ENCODE peak calls at places on chromosomes 1 and 21, in nine cellular contexts. A is D341Med, K is heart left ventricle, S is NCI-H226, P is T follicular helper cell, V is aorta, Z is nephron progenitor cell, T is hippocampal formation, N is left lobe of liver. Y is an unnamed sample.

GRCh38 chr1:218658294-218658693 is 313.2 kb downstream of the TGFB2 start:
- DNase-seq in T (no peak), S (peak), N (no peak), K (no peak), A (no peak), Z (no peak), P (no peak), V (no peak), Y (no peak)

GRCh38 chr1:169451425-169451824 is 24.2 kb upstream of the CCDC181 start:
- DNase-seq in S (no peak), N (no peak), P (no peak), V (no peak), K (no peak), A (no peak), T (no peak), Z (no peak), Y (no peak)

GRCh38 chr1:200301152-200301551 is 108.7 kb downstream of the ZNF281 start:
- DNase-seq in A (no peak), K (no peak), S (no peak), V (no peak), N (no peak), Z (no peak), T (no peak), P (no peak), Y (no peak)

GRCh38 chr1:95013948-95014574 is 58.7 kb downstream of the ALG14 start:
- DNase-seq in A (no peak), K (no peak), T (no peak), N (no peak), Z (no peak), V (no peak), P (no peak), S (no peak), Y (no peak)

GRCh38 chr1:29828526-29829447 is 592.5 kb downstream of the PTPRU start:
- DNase-seq in N (peak), T (no peak), Z (no peak), V (no peak), S (no peak), K (no peak), A (peak), P (no peak), Y (no peak)

GRCh38 chr1:61140778-61141177 is 58.4 kb downstream of the NFIA start:
- DNase-seq in T (no peak), V (no peak), P (no peak), Z (no peak), A (no peak), N (no peak), S (no peak), K (no peak), Y (no peak)

GRCh38 chr1:92965003-92965402 is 3.7 kb upstream of the DIPK1A start:
- DNase-seq in V (no peak), S (no peak), Z (no peak), T (no peak), K (no peak), P (peak), N (no peak), A (no peak), Y (no peak)

GRCh38 chr21:42198949-42199348 is 20.0 kb upstream of the ABCG1 start:
- DNase-seq in Z (no peak), S (no peak), K (no peak), N (peak), P (no peak), V (no peak), T (no peak), A (no peak), Y (no peak)

GRCh38 chr1:162951553-162952315 is 90.8 kb upstream of the CCDC190 start:
- DNase-seq in V (no peak), N (no peak), A (no peak), S (no peak), Z (no peak), P (no peak), T (no peak), K (no peak), Y (no peak)

GRCh38 chr1:220894025-220894923 is 15.0 kb downstream of the HLX start:
- DNase-seq in A (peak), T (no peak), S (no peak), P (no peak), V (no peak), N (no peak), K (peak), Z (peak), Y (peak)

GRCh38 chr1:77282866-77283539 is 1.2 kb downstream of the AK5 start:
- DNase-seq in Z (no peak), T (no peak), A (no peak), S (no peak), P (no peak), K (peak), N (no peak), V (no peak), Y (no peak)

GRCh38 chr1:44693159-44693558 is 18.6 kb downstream of the ARMH1 start:
- DNase-seq in A (no peak), P (no peak), T (no peak), K (no peak), Z (no peak), V (no peak), S (no peak), N (no peak), Y (no peak)

GRCh38 chr1:164803366-164803765 is 244.4 kb downstream of the PBX1 start:
- DNase-seq in N (no peak), T (no peak), S (no peak), K (no peak), A (no peak), V (no peak), P (no peak), Z (no peak), Y (no peak)

GRCh38 chr1:85172684-85173337 is 28.0 kb downstream of the SYDE2 start:
- DNase-seq in T (no peak), V (no peak), K (no peak), N (no peak), P (no peak), Z (no peak), A (no peak), S (no peak), Y (no peak)

GRCh38 chr1:110556471-110556807 is 37.5 kb upstream of the KCNA10 start:
- DNase-seq in T (peak), Z (no peak), K (no peak), A (no peak), V (no peak), P (no peak), N (no peak), S (no peak), Y (peak)

GRCh38 chr1:8202182-8202905 is 115.6 kb upstream of the SLC45A1 start:
- DNase-seq in Z (peak), V (peak), P (no peak), K (peak), T (no peak), N (peak), S (peak), A (no peak), Y (peak)

Y was measured in ELF-1.